ENCODE peak calls at places on chromosomes 16 and 17, in eight cellular contexts. H, F, T, L, S, K, B and R are unnamed samples.

GRCh38 chr17:33285413-33285812 is 7.7 kb downstream of the ASIC2 start:
- DNase-seq in H (no peak), F (no peak), T (no peak), L (no peak), S (no peak), K (no peak), B (no peak), R (no peak)

GRCh38 chr17:61313515-61314326 is 85.9 kb upstream of the TBX2 start:
- DNase-seq in H (no peak), F (no peak), T (no peak), L (no peak), S (no peak), K (no peak), B (no peak), R (no peak)

GRCh38 chr17:72749119-72749572 is 343.3 kb downstream of the SLC39A11 start:
- DNase-seq in H (no peak), F (no peak), T (no peak), L (no peak), S (no peak), K (no peak), B (no peak), R (no peak)

GRCh38 chr17:81517339-81518112 is 4.9 kb upstream of the ACTG1 start:
- DNase-seq in H (peak), F (no peak), T (no peak), L (no peak), S (no peak), K (no peak), B (no peak), R (no peak)

GRCh38 chr17:41692722-41693521 is 4.2 kb downstream of the EIF1 start:
- DNase-seq in H (no peak), F (peak), T (no peak), L (no peak), S (peak), K (peak), B (peak), R (peak)

GRCh38 chr17:47693667-47694017 is 319 bp upstream of the TBKBP1 start:
- DNase-seq in H (no peak), F (no peak), T (no peak), L (no peak), S (no peak), K (no peak), B (no peak), R (no peak)

GRCh38 chr16:3266873-3267537 is 10.6 kb upstream of the MEFV start:
- DNase-seq in H (no peak), F (peak), T (peak), L (no peak), S (peak), K (peak), B (peak), R (peak)

GRCh38 chr16:81035975-81036750 is 521 bp downstream of the ATMIN start:
- DNase-seq in H (peak), F (peak), T (peak), L (no peak), S (peak), K (peak), B (peak), R (peak)

GRCh38 chr16:11076259-11077018 is 132.1 kb downstream of the CLEC16A start:
- DNase-seq in H (no peak), F (no peak), T (no peak), L (no peak), S (no peak), K (no peak), B (no peak), R (no peak)

GRCh38 chr16:67542464-67542863 is 13.8 kb downstream of the RIPOR1 start:
- DNase-seq in H (no peak), F (peak), T (peak), L (peak), S (peak), K (peak), B (peak), R (peak)

GRCh38 chr17:10127819-10128375 is 70.5 kb downstream of the GAS7 start:
- DNase-seq in H (peak), F (peak), T (no peak), L (peak), S (no peak), K (peak), B (peak), R (peak)

GRCh38 chr16:1264257-1265089 is 8.6 kb downstream of the TPSD1 start:
- DNase-seq in H (no peak), F (no peak), T (no peak), L (no peak), S (no peak), K (no peak), B (no peak), R (no peak)

GRCh38 chr17:73588291-73589095 is 55.8 kb downstream of the SDK2 start:
- DNase-seq in H (no peak), F (no peak), T (peak), L (no peak), S (no peak), K (no peak), B (no peak), R (no peak)

GRCh38 chr16:75203667-75204409 is 3.1 kb downstream of the CTRB2 start:
- DNase-seq in H (peak), F (no peak), T (no peak), L (no peak), S (no peak), K (no peak), B (no peak), R (no peak)

GRCh38 chr16:31216116-31216469 is 842 bp downstream of the PYDC1 start:
- DNase-seq in H (no peak), F (no peak), T (no peak), L (no peak), S (no peak), K (no peak), B (no peak), R (no peak)

GRCh38 chr16:31213342-31213741 is 577 bp upstream of the TRIM72 start:
- DNase-seq in H (no peak), F (no peak), T (no peak), L (no peak), S (no peak), K (no peak), B (no peak), R (no peak)

GRCh38 chr16:31215287-31216115 is 1.4 kb downstream of the PYDC1 start:
- DNase-seq in H (peak), F (peak), T (peak), L (peak), S (peak), K (peak), B (peak), R (peak)

GRCh38 chr16:31214705-31215286 is 877 bp downstream of the TRIM72 start:
- DNase-seq in H (no peak), F (no peak), T (peak), L (no peak), S (no peak), K (no peak), B (no peak), R (no peak)

GRCh38 chr16:31213877-31214704 is at the start of gene TRIM72:
- DNase-seq in H (no peak), F (no peak), T (no peak), L (no peak), S (no peak), K (no peak), B (no peak), R (no peak)
- H3K4me3 ChIP-seq in H (no peak), F (peak), T (peak), L (no peak), S (no peak), K (peak), B (peak), R (peak)

GRCh38 chr17:7711356-7711755 is 6.2 kb upstream of the DNAH2 start:
- DNase-seq in H (no peak), F (no peak), T (peak), L (no peak), S (peak), K (no peak), B (no peak), R (no peak)
- TF ChIP-seq CTCF in H (no peak), F (peak), T (peak), L (no peak), S (no peak), K (peak), B (peak), R (no peak)

DNA sequence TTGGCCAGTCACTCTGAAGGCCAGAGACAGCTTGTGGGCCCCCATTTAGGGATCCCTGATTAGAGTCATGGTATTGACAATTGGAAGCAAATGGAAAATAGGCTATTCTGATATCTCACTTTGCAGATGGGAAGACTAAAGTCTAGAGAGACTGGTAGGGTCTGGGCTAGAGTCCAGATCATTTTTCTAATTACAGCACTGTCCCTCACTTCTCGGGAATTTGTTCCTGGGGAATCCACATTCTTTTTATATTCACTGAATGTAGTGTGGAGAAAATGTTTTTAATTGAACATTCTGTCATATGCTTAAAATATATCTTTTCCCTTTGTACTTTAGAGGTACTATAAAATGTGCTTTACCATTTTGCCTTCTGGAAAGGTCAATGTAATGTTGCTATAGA is 1.1 kb downstream of the KATNIP start:
- DNase-seq in H (no peak), F (no peak), T (no peak), L (no peak), S (no peak), K (peak), B (no peak), R (no peak)
- H3K4me3 ChIP-seq in H (no peak), F (peak), T (peak), L (no peak), S (peak), K (peak), B (no peak), R (peak)

DNA sequence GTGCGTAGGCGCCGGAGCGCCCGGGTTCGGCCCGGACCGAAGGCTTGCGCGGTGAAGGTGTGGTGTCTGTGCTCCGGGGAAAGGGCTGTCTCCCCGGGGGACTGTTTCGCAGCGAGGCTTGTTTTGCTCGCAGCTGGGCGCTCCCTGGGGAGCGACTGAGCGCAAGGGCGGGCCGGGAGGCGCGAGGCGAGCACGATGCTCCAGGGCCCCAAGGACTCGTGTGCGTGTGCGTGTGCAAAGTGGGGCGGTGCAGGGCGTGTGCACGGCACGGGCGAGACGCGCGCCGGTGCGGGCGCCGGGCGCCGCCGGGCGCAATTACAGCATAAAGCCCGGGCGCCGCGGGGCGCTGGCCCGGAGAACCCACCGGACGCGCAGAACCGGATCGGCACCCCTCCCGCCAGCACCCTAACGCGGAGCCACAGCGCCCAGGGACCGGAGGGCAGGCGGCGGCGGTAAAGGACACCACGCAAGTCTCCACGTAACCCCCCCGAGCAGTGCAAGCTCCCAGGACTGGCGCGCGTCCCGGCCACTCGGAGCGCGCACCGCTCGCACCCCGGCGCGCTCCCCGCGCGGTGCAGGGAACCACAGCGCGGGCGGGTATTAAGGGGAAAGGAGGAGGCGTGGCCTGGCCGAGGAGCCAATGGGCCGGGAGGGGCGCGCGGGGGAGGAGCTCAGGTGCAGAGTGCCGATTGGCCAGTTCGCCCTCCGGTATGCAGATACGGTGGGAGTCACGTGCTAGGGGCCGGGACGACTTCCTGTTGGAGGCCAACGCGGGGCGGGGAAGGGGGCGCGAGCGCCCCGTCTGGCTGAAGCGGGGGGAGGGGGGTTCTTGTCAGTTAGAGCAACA is at the start of gene TNRC6C:
- DNase-seq in H (peak), F (peak), T (peak), L (peak), S (peak), K (peak), B (peak), R (peak)
- TF ChIP-seq CTCF in H (no peak), F (peak), T (no peak), L (no peak), S (peak), K (peak), B (peak), R (peak)

GRCh38 chr16:48914070-48914469 is 304.1 kb upstream of the N4BP1 start:
- DNase-seq in H (no peak), F (no peak), T (no peak), L (no peak), S (no peak), K (no peak), B (no peak), R (no peak)
- H3K4me3 ChIP-seq in H (no peak), F (no peak), T (no peak), L (no peak), S (no peak), K (no peak), B (no peak), R (no peak)

GRCh38 chr16:21083729-21084268 is 66.8 kb downstream of the DNAH3 start:
- DNase-seq in H (no peak), F (peak), T (peak), L (peak), S (peak), K (peak), B (peak), R (peak)
- TF ChIP-seq CTCF in H (peak), F (peak), T (peak), L (peak), S (peak), K (peak), B (peak), R (peak)

DNA sequence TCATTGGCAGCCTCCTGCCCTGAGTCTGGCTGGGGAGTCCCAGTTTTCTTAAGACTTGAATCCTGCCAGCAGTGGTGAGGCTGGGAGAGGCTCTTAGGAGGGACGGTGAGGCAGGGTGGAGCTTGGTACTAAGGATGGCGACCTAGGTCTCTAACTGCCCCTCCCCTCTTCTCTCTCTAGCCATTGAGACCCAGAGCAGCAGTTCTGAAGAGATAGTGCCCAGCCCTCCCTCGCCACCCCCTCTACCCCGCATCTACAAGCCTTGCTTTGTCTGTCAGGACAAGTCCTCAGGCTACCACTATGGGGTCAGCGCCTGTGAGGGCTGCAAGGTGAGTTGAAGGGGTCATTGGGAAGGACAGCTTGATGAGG is 16.4 kb downstream of the GJD3 start:
- DNase-seq in H (no peak), F (no peak), T (no peak), L (no peak), S (no peak), K (no peak), B (no peak), R (no peak)
- H3K4me3 ChIP-seq in H (no peak), F (no peak), T (no peak), L (no peak), S (no peak), K (no peak), B (no peak), R (peak)

GRCh38 chr17:20948984-20949777 is 93.6 kb downstream of the USP22 start:
- DNase-seq in H (no peak), F (no peak), T (no peak), L (no peak), S (no peak), K (no peak), B (no peak), R (no peak)

GRCh38 chr17:20941872-20942271 is 100.9 kb downstream of the USP22 start:
- DNase-seq in H (no peak), F (no peak), T (no peak), L (no peak), S (no peak), K (no peak), B (no peak), R (no peak)

GRCh38 chr17:20944014-20944905 is 98.6 kb downstream of the USP22 start:
- DNase-seq in H (peak), F (no peak), T (no peak), L (peak), S (peak), K (no peak), B (peak), R (no peak)
- TF ChIP-seq CTCF in H (peak), F (no peak), T (peak), L (peak), S (peak), K (no peak), B (peak), R (peak)